ENCODE peak calls at places on chromosomes 13 and 19, in ten cellular contexts. One of them, this sample, is unnamed.

GRCh38 chr13:32330438-32330837 is 15.1 kb downstream of the BRCA2 start:
- DNase-seq in breast epithelium: no peak
- DNase-seq in thoracic aorta: no peak
- DNase-seq in AG09309: peak
- DNase-seq in foreskin fibroblast: peak
- DNase-seq in dorsolateral prefrontal cortex: no peak
- DNase-seq in GM23248: peak
- DNase-seq in suprapubic skin: no peak
- DNase-seq in cardiac fibroblast: peak
- DNase-seq in HL-60: no peak
- DNase-seq in this sample: no peak

GRCh38 chr19:45103200-45103624 is 10.2 kb downstream of the PPP1R37 start:
- DNase-seq in breast epithelium: no peak
- DNase-seq in thoracic aorta: no peak
- DNase-seq in AG09309: no peak
- DNase-seq in foreskin fibroblast: peak
- DNase-seq in dorsolateral prefrontal cortex: peak
- DNase-seq in GM23248: no peak
- DNase-seq in suprapubic skin: no peak
- DNase-seq in cardiac fibroblast: peak
- DNase-seq in HL-60: peak
- DNase-seq in this sample: no peak

GRCh38 chr13:27374650-27375049 is 49.8 kb upstream of the GTF3A start:
- DNase-seq in breast epithelium: peak
- DNase-seq in thoracic aorta: peak
- DNase-seq in AG09309: peak
- DNase-seq in foreskin fibroblast: peak
- DNase-seq in dorsolateral prefrontal cortex: no peak
- DNase-seq in GM23248: peak
- DNase-seq in suprapubic skin: no peak
- DNase-seq in cardiac fibroblast: peak
- DNase-seq in HL-60: peak
- DNase-seq in this sample: no peak

GRCh38 chr13:102968572-102969228 is 97.5 kb downstream of the SLC10A2 start:
- DNase-seq in breast epithelium: no peak
- DNase-seq in thoracic aorta: no peak
- DNase-seq in AG09309: no peak
- DNase-seq in foreskin fibroblast: no peak
- DNase-seq in dorsolateral prefrontal cortex: no peak
- DNase-seq in GM23248: no peak
- DNase-seq in suprapubic skin: no peak
- DNase-seq in cardiac fibroblast: no peak
- DNase-seq in HL-60: no peak
- DNase-seq in this sample: no peak

GRCh38 chr13:101691326-101691725 is 238.9 kb downstream of the ITGBL1 start:
- DNase-seq in breast epithelium: no peak
- DNase-seq in thoracic aorta: no peak
- DNase-seq in AG09309: no peak
- DNase-seq in foreskin fibroblast: peak
- DNase-seq in dorsolateral prefrontal cortex: no peak
- DNase-seq in GM23248: peak
- DNase-seq in suprapubic skin: no peak
- DNase-seq in cardiac fibroblast: no peak
- DNase-seq in HL-60: no peak
- DNase-seq in this sample: no peak

GRCh38 chr19:48480151-48480475 is 10.9 kb downstream of the CYTH2 start:
- DNase-seq in breast epithelium: no peak
- DNase-seq in thoracic aorta: no peak
- DNase-seq in AG09309: no peak
- DNase-seq in foreskin fibroblast: peak
- DNase-seq in dorsolateral prefrontal cortex: peak
- DNase-seq in GM23248: peak
- DNase-seq in suprapubic skin: no peak
- DNase-seq in cardiac fibroblast: no peak
- DNase-seq in HL-60: no peak
- DNase-seq in this sample: peak

GRCh38 chr13:52162279-52163101 is 3.1 kb upstream of the NEK3 start:
- DNase-seq in breast epithelium: no peak
- DNase-seq in thoracic aorta: no peak
- DNase-seq in AG09309: no peak
- DNase-seq in foreskin fibroblast: peak
- DNase-seq in dorsolateral prefrontal cortex: no peak
- DNase-seq in GM23248: peak
- DNase-seq in suprapubic skin: no peak
- DNase-seq in cardiac fibroblast: peak
- DNase-seq in HL-60: no peak
- DNase-seq in this sample: no peak

GRCh38 chr19:10797541-10798256 is 38.3 kb downstream of the TMED1 start:
- DNase-seq in breast epithelium: no peak
- DNase-seq in thoracic aorta: no peak
- DNase-seq in AG09309: no peak
- DNase-seq in foreskin fibroblast: peak
- DNase-seq in dorsolateral prefrontal cortex: no peak
- DNase-seq in GM23248: no peak
- DNase-seq in suprapubic skin: no peak
- DNase-seq in cardiac fibroblast: peak
- DNase-seq in HL-60: no peak
- DNase-seq in this sample: no peak

GRCh38 chr13:30255696-30256095 is 51.7 kb downstream of the KATNAL1 start:
- DNase-seq in breast epithelium: no peak
- DNase-seq in thoracic aorta: no peak
- DNase-seq in AG09309: no peak
- DNase-seq in foreskin fibroblast: peak
- DNase-seq in dorsolateral prefrontal cortex: no peak
- DNase-seq in GM23248: peak
- DNase-seq in suprapubic skin: no peak
- DNase-seq in cardiac fibroblast: peak
- DNase-seq in HL-60: no peak
- DNase-seq in this sample: no peak

GRCh38 chr19:14410054-14410774 is 8.9 kb downstream of the DDX39A start:
- DNase-seq in breast epithelium: no peak
- DNase-seq in thoracic aorta: no peak
- DNase-seq in AG09309: no peak
- DNase-seq in foreskin fibroblast: no peak
- DNase-seq in dorsolateral prefrontal cortex: no peak
- DNase-seq in GM23248: no peak
- DNase-seq in suprapubic skin: no peak
- DNase-seq in cardiac fibroblast: no peak
- DNase-seq in HL-60: no peak
- DNase-seq in this sample: no peak

GRCh38 chr13:113076681-113077401 is 28.8 kb upstream of the F7 start:
- DNase-seq in breast epithelium: no peak
- DNase-seq in thoracic aorta: no peak
- DNase-seq in AG09309: no peak
- DNase-seq in foreskin fibroblast: no peak
- DNase-seq in dorsolateral prefrontal cortex: peak
- DNase-seq in GM23248: no peak
- DNase-seq in suprapubic skin: no peak
- DNase-seq in cardiac fibroblast: no peak
- DNase-seq in HL-60: no peak
- DNase-seq in this sample: peak

GRCh38 chr19:6472713-6473112 is 8.6 kb downstream of the CRB3 start:
- DNase-seq in breast epithelium: no peak
- DNase-seq in thoracic aorta: no peak
- DNase-seq in AG09309: no peak
- DNase-seq in foreskin fibroblast: no peak
- DNase-seq in dorsolateral prefrontal cortex: no peak
- DNase-seq in GM23248: no peak
- DNase-seq in suprapubic skin: no peak
- DNase-seq in cardiac fibroblast: no peak
- DNase-seq in HL-60: no peak
- DNase-seq in this sample: no peak

GRCh38 chr13:34372581-34372980 is 554.6 kb downstream of the RFC3 start:
- DNase-seq in breast epithelium: no peak
- DNase-seq in thoracic aorta: no peak
- DNase-seq in AG09309: no peak
- DNase-seq in foreskin fibroblast: no peak
- DNase-seq in dorsolateral prefrontal cortex: no peak
- DNase-seq in GM23248: no peak
- DNase-seq in suprapubic skin: no peak
- DNase-seq in cardiac fibroblast: no peak
- DNase-seq in HL-60: no peak
- DNase-seq in this sample: no peak

GRCh38 chr13:26048745-26049144 is 3.1 kb downstream of the SHISA2 start:
- DNase-seq in breast epithelium: no peak
- DNase-seq in thoracic aorta: no peak
- DNase-seq in AG09309: no peak
- DNase-seq in foreskin fibroblast: no peak
- DNase-seq in dorsolateral prefrontal cortex: no peak
- DNase-seq in GM23248: no peak
- DNase-seq in suprapubic skin: no peak
- DNase-seq in cardiac fibroblast: no peak
- DNase-seq in HL-60: no peak
- DNase-seq in this sample: no peak
- H3K4me3 ChIP-seq in breast epithelium: no peak
- H3K4me3 ChIP-seq in thoracic aorta: no peak
- H3K4me3 ChIP-seq in AG09309: no peak
- H3K4me3 ChIP-seq in foreskin fibroblast: no peak
- H3K4me3 ChIP-seq in dorsolateral prefrontal cortex: peak
- H3K4me3 ChIP-seq in GM23248: no peak
- H3K4me3 ChIP-seq in suprapubic skin: peak
- H3K4me3 ChIP-seq in cardiac fibroblast: no peak
- H3K4me3 ChIP-seq in HL-60: no peak
- H3K4me3 ChIP-seq in this sample: no peak

GRCh38 chr13:46385946-46386345 is 1.1 kb downstream of the RUBCNL start:
- DNase-seq in breast epithelium: no peak
- DNase-seq in thoracic aorta: no peak
- DNase-seq in AG09309: no peak
- DNase-seq in foreskin fibroblast: peak
- DNase-seq in dorsolateral prefrontal cortex: no peak
- DNase-seq in GM23248: peak
- DNase-seq in suprapubic skin: no peak
- DNase-seq in cardiac fibroblast: no peak
- DNase-seq in HL-60: no peak
- DNase-seq in this sample: no peak
- H3K4me3 ChIP-seq in breast epithelium: peak
- H3K4me3 ChIP-seq in thoracic aorta: peak
- H3K4me3 ChIP-seq in AG09309: no peak
- H3K4me3 ChIP-seq in foreskin fibroblast: no peak
- H3K4me3 ChIP-seq in dorsolateral prefrontal cortex: peak
- H3K4me3 ChIP-seq in GM23248: peak
- H3K4me3 ChIP-seq in suprapubic skin: peak
- H3K4me3 ChIP-seq in cardiac fibroblast: no peak
- H3K4me3 ChIP-seq in HL-60: no peak
- H3K4me3 ChIP-seq in this sample: no peak

GRCh38 chr13:50810468-50810867 is 33.0 kb downstream of the DLEU7 start:
- DNase-seq in breast epithelium: no peak
- DNase-seq in thoracic aorta: no peak
- DNase-seq in AG09309: no peak
- DNase-seq in foreskin fibroblast: no peak
- DNase-seq in dorsolateral prefrontal cortex: no peak
- DNase-seq in GM23248: no peak
- DNase-seq in suprapubic skin: no peak
- DNase-seq in cardiac fibroblast: no peak
- DNase-seq in HL-60: no peak
- DNase-seq in this sample: no peak
- H3K4me3 ChIP-seq in breast epithelium: no peak
- H3K4me3 ChIP-seq in thoracic aorta: no peak
- H3K4me3 ChIP-seq in AG09309: no peak
- H3K4me3 ChIP-seq in foreskin fibroblast: no peak
- H3K4me3 ChIP-seq in dorsolateral prefrontal cortex: no peak
- H3K4me3 ChIP-seq in GM23248: no peak
- H3K4me3 ChIP-seq in suprapubic skin: no peak
- H3K4me3 ChIP-seq in cardiac fibroblast: no peak
- H3K4me3 ChIP-seq in HL-60: no peak
- H3K4me3 ChIP-seq in this sample: no peak

GRCh38 chr13:110326263-110326904 is 19.3 kb downstream of the COL4A2 start:
- DNase-seq in breast epithelium: no peak
- DNase-seq in thoracic aorta: no peak
- DNase-seq in AG09309: no peak
- DNase-seq in foreskin fibroblast: peak
- DNase-seq in dorsolateral prefrontal cortex: no peak
- DNase-seq in GM23248: peak
- DNase-seq in suprapubic skin: no peak
- DNase-seq in cardiac fibroblast: no peak
- DNase-seq in HL-60: no peak
- DNase-seq in this sample: no peak
- H3K4me3 ChIP-seq in breast epithelium: no peak
- H3K4me3 ChIP-seq in thoracic aorta: peak
- H3K4me3 ChIP-seq in AG09309: no peak
- H3K4me3 ChIP-seq in foreskin fibroblast: no peak
- H3K4me3 ChIP-seq in dorsolateral prefrontal cortex: no peak
- H3K4me3 ChIP-seq in GM23248: no peak
- H3K4me3 ChIP-seq in suprapubic skin: no peak
- H3K4me3 ChIP-seq in cardiac fibroblast: no peak
- H3K4me3 ChIP-seq in HL-60: no peak
- H3K4me3 ChIP-seq in this sample: no peak

GRCh38 chr13:77477299-77477848 is 58.1 kb upstream of the SCEL start:
- DNase-seq in breast epithelium: no peak
- DNase-seq in thoracic aorta: no peak
- DNase-seq in AG09309: no peak
- DNase-seq in foreskin fibroblast: no peak
- DNase-seq in dorsolateral prefrontal cortex: no peak
- DNase-seq in GM23248: peak
- DNase-seq in suprapubic skin: no peak
- DNase-seq in cardiac fibroblast: no peak
- DNase-seq in HL-60: no peak
- DNase-seq in this sample: no peak
- H3K4me3 ChIP-seq in breast epithelium: no peak
- H3K4me3 ChIP-seq in thoracic aorta: peak
- H3K4me3 ChIP-seq in AG09309: no peak
- H3K4me3 ChIP-seq in foreskin fibroblast: no peak
- H3K4me3 ChIP-seq in dorsolateral prefrontal cortex: no peak
- H3K4me3 ChIP-seq in GM23248: peak
- H3K4me3 ChIP-seq in suprapubic skin: no peak
- H3K4me3 ChIP-seq in cardiac fibroblast: no peak
- H3K4me3 ChIP-seq in HL-60: no peak
- H3K4me3 ChIP-seq in this sample: no peak

DNA sequence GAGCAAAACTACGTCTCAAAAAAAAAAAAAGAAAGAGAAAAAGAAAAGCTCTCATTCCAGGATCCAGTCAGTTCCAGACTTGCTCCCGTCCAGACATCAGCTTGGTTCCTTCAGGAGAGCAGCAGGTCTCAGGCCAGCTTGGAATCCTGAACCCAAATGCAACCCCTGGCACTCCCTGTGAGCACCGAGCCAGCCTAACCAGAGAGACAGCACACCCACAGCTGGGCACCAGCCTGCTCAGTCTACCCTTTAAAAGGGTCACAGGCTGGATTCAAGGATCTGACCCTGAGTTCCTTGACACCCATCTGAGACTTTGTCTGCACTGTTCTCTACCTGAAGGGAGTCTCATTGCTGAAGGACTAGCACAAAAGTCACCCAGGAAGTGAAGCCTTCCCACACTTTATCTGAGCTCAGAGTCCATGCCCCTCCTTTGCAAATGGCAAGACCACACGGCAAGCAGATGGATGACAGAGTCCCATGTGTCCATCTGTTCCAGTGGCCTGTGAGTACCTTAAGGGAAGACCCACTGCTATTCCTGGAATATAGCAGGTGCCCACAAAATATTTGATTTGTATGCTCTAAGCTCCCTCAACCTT is 1.4 kb downstream of the PEPD start:
- DNase-seq in breast epithelium: no peak
- DNase-seq in thoracic aorta: no peak
- DNase-seq in AG09309: no peak
- DNase-seq in foreskin fibroblast: no peak
- DNase-seq in dorsolateral prefrontal cortex: no peak
- DNase-seq in GM23248: no peak
- DNase-seq in suprapubic skin: no peak
- DNase-seq in cardiac fibroblast: no peak
- DNase-seq in HL-60: no peak
- DNase-seq in this sample: no peak
- H3K4me3 ChIP-seq in breast epithelium: peak
- H3K4me3 ChIP-seq in thoracic aorta: no peak
- H3K4me3 ChIP-seq in AG09309: no peak
- H3K4me3 ChIP-seq in foreskin fibroblast: peak
- H3K4me3 ChIP-seq in dorsolateral prefrontal cortex: peak
- H3K4me3 ChIP-seq in GM23248: no peak
- H3K4me3 ChIP-seq in suprapubic skin: no peak
- H3K4me3 ChIP-seq in cardiac fibroblast: no peak
- H3K4me3 ChIP-seq in HL-60: no peak
- H3K4me3 ChIP-seq in this sample: peak